ENCODE peak calls at places on chromosomes 7 and 10, in seven cellular contexts. One of them, this sample, is unnamed.

GRCh38 chr7:75623390-75624133 is 115.2 kb downstream of the HIP1 start:
- DNase-seq in SK-N-SH: no peak
- DNase-seq in HepG2: no peak
- DNase-seq in H1: no peak
- DNase-seq in K562: no peak
- DNase-seq in HCT116: no peak
- DNase-seq in GM12878: no peak
- DNase-seq in this sample: no peak

GRCh38 chr7:23710000-23710399 is at the start of gene STK31:
- DNase-seq in K562: no peak
- DNase-seq in H1: no peak
- DNase-seq in GM12878: no peak
- DNase-seq in HepG2: no peak
- DNase-seq in HCT116: no peak
- DNase-seq in SK-N-SH: no peak
- DNase-seq in this sample: no peak

GRCh38 chr7:115749924-115750323 is 280.6 kb downstream of the TFEC start:
- DNase-seq in K562: no peak
- DNase-seq in HepG2: no peak
- DNase-seq in H1: no peak
- DNase-seq in HCT116: no peak
- DNase-seq in GM12878: no peak
- DNase-seq in SK-N-SH: no peak
- DNase-seq in this sample: peak

GRCh38 chr10:114755537-114755936 is 66.0 kb upstream of the FHIP2A start:
- DNase-seq in SK-N-SH: no peak
- DNase-seq in GM12878: no peak
- DNase-seq in K562: no peak
- DNase-seq in H1: no peak
- DNase-seq in HepG2: no peak
- DNase-seq in HCT116: no peak
- DNase-seq in this sample: no peak

GRCh38 chr10:110872145-110872983 is 636 bp downstream of the PDCD4 start:
- DNase-seq in HCT116: no peak
- DNase-seq in HepG2: peak
- DNase-seq in K562: peak
- DNase-seq in GM12878: no peak
- DNase-seq in H1: peak
- DNase-seq in SK-N-SH: peak
- DNase-seq in this sample: no peak

GRCh38 chr10:127935115-127935561 is 28.2 kb downstream of the PTPRE start:
- DNase-seq in K562: no peak
- DNase-seq in HepG2: no peak
- DNase-seq in H1: no peak
- DNase-seq in GM12878: no peak
- DNase-seq in HCT116: no peak
- DNase-seq in SK-N-SH: no peak
- DNase-seq in this sample: no peak

GRCh38 chr7:40891232-40891631 is 756.4 kb downstream of the SUGCT start:
- DNase-seq in GM12878: no peak
- DNase-seq in SK-N-SH: no peak
- DNase-seq in K562: no peak
- DNase-seq in HepG2: no peak
- DNase-seq in H1: no peak
- DNase-seq in HCT116: no peak
- DNase-seq in this sample: no peak

GRCh38 chr7:20828947-20829346 is 42.3 kb upstream of the SP8 start:
- DNase-seq in SK-N-SH: no peak
- DNase-seq in GM12878: no peak
- DNase-seq in HCT116: no peak
- DNase-seq in HepG2: no peak
- DNase-seq in K562: no peak
- DNase-seq in H1: no peak
- DNase-seq in this sample: no peak

GRCh38 chr10:128721851-128722250 is 595.6 kb upstream of the MKI67 start:
- DNase-seq in K562: no peak
- DNase-seq in SK-N-SH: no peak
- DNase-seq in HepG2: no peak
- DNase-seq in HCT116: no peak
- DNase-seq in GM12878: no peak
- DNase-seq in H1: no peak
- DNase-seq in this sample: no peak

GRCh38 chr10:122376364-122376961 is 2.0 kb downstream of the PLEKHA1 start:
- DNase-seq in GM12878: no peak
- DNase-seq in HepG2: no peak
- DNase-seq in SK-N-SH: no peak
- DNase-seq in K562: no peak
- DNase-seq in H1: no peak
- DNase-seq in HCT116: no peak
- DNase-seq in this sample: no peak

GRCh38 chr7:73518470-73518869 is 3.6 kb downstream of the BAZ1B start:
- DNase-seq in H1: no peak
- DNase-seq in K562: no peak
- DNase-seq in HepG2: no peak
- DNase-seq in SK-N-SH: no peak
- DNase-seq in HCT116: no peak
- DNase-seq in GM12878: no peak
- DNase-seq in this sample: no peak

GRCh38 chr7:73519867-73520672 is 2.0 kb downstream of the BAZ1B start:
- DNase-seq in HCT116: no peak
- DNase-seq in HepG2: peak
- DNase-seq in SK-N-SH: no peak
- DNase-seq in H1: no peak
- DNase-seq in K562: peak
- DNase-seq in GM12878: no peak
- DNase-seq in this sample: no peak

GRCh38 chr7:73515184-73515583 is 6.9 kb downstream of the BAZ1B start:
- DNase-seq in GM12878: no peak
- DNase-seq in HepG2: no peak
- DNase-seq in H1: no peak
- DNase-seq in SK-N-SH: no peak
- DNase-seq in HCT116: no peak
- DNase-seq in K562: peak
- DNase-seq in this sample: peak

GRCh38 chr7:73520673-73521635 is 1.1 kb downstream of the BAZ1B start:
- DNase-seq in HepG2: no peak
- DNase-seq in H1: no peak
- DNase-seq in GM12878: no peak
- DNase-seq in SK-N-SH: peak
- DNase-seq in HCT116: no peak
- DNase-seq in K562: peak
- DNase-seq in this sample: peak

GRCh38 chr7:73517241-73517995 is 4.7 kb downstream of the BAZ1B start:
- DNase-seq in GM12878: no peak
- DNase-seq in SK-N-SH: no peak
- DNase-seq in H1: no peak
- DNase-seq in HCT116: no peak
- DNase-seq in HepG2: no peak
- DNase-seq in K562: no peak
- DNase-seq in this sample: no peak
- TF ChIP-seq JUND in GM12878: no peak
- TF ChIP-seq JUND in SK-N-SH: no peak
- TF ChIP-seq JUND in H1: no peak
- TF ChIP-seq JUND in HCT116: no peak
- TF ChIP-seq JUND in HepG2: no peak
- TF ChIP-seq JUND in K562: no peak
- TF ChIP-seq JUND in this sample: no peak

GRCh38 chr7:1662767-1663166 is 7.3 kb upstream of the ELFN1 start:
- DNase-seq in K562: no peak
- DNase-seq in SK-N-SH: peak
- DNase-seq in GM12878: no peak
- DNase-seq in HCT116: no peak
- DNase-seq in H1: peak
- DNase-seq in HepG2: no peak
- DNase-seq in this sample: no peak

GRCh38 chr7:1665721-1666250 is 4.3 kb upstream of the ELFN1 start:
- DNase-seq in H1: peak
- DNase-seq in GM12878: no peak
- DNase-seq in HepG2: no peak
- DNase-seq in HCT116: no peak
- DNase-seq in K562: peak
- DNase-seq in SK-N-SH: peak
- DNase-seq in this sample: peak

GRCh38 chr7:1664711-1665591 is 5.1 kb upstream of the ELFN1 start:
- DNase-seq in GM12878: no peak
- DNase-seq in K562: peak
- DNase-seq in HCT116: peak
- DNase-seq in SK-N-SH: peak
- DNase-seq in HepG2: peak
- DNase-seq in H1: peak
- DNase-seq in this sample: peak

GRCh38 chr7:1663243-1663642 is 6.8 kb upstream of the ELFN1 start:
- DNase-seq in GM12878: no peak
- DNase-seq in HCT116: no peak
- DNase-seq in H1: no peak
- DNase-seq in K562: no peak
- DNase-seq in HepG2: no peak
- DNase-seq in SK-N-SH: peak
- DNase-seq in this sample: no peak

DNA sequence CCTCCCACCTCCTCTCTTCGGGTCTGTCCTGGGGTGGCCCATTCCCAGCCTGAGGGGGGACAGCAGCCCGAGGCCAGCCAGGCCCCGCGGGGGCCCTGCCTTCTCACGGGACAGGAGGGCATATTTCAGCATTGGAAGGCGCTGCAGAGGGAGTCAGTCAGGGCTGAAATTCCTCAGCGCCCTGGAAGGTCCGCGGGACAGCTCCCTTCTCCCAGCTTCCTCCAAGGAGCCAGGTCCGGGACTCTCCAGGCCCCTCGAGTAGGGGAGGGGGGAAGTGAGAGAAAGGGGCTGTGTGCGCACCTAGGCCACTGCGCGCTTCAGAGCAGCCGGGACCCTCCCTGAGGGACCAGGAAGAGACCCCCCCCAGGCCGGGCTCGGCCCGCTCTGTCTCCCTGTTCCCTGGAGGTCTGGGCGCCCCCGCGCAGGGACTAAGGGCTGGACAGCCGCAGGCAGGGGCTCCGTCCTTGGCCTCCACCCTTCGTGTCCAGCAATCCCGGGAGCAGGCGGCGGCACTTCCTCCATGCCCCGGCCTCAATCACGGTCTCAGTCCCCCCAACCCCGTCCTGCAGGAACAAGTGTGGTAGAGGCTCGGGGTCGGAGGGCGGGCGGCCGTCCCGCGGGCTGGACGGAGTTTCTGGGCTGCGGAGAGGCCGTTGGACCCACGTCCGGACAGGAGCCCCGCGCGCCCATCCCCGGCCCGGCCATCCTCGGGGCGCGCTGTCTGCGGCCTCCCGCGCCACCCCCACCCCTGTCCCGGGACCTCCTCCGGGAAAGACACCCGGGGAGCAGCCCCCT is 6.0 kb upstream of the ELFN1 start:
- DNase-seq in HCT116: no peak
- DNase-seq in K562: peak
- DNase-seq in SK-N-SH: peak
- DNase-seq in HepG2: no peak
- DNase-seq in H1: peak
- DNase-seq in GM12878: no peak
- DNase-seq in this sample: peak
- TF ChIP-seq JUND in HCT116: no peak
- TF ChIP-seq JUND in K562: no peak
- TF ChIP-seq JUND in SK-N-SH: no peak
- TF ChIP-seq JUND in HepG2: no peak
- TF ChIP-seq JUND in H1: no peak
- TF ChIP-seq JUND in GM12878: no peak
- TF ChIP-seq JUND in this sample: no peak

GRCh38 chr7:157485961-157486510 is 149.2 kb downstream of the DNAJB6 start:
- DNase-seq in HepG2: no peak
- DNase-seq in GM12878: no peak
- DNase-seq in H1: no peak
- DNase-seq in K562: no peak
- DNase-seq in HCT116: no peak
- DNase-seq in SK-N-SH: no peak
- DNase-seq in this sample: no peak

GRCh38 chr7:157483971-157484410 is 147.2 kb downstream of the DNAJB6 start:
- DNase-seq in SK-N-SH: no peak
- DNase-seq in HepG2: no peak
- DNase-seq in H1: peak
- DNase-seq in HCT116: no peak
- DNase-seq in GM12878: no peak
- DNase-seq in K562: no peak
- DNase-seq in this sample: no peak

GRCh38 chr7:157485361-157485831 is 148.6 kb downstream of the DNAJB6 start:
- DNase-seq in GM12878: no peak
- DNase-seq in HCT116: no peak
- DNase-seq in H1: no peak
- DNase-seq in K562: no peak
- DNase-seq in SK-N-SH: no peak
- DNase-seq in HepG2: no peak
- DNase-seq in this sample: no peak

GRCh38 chr7:157483515-157483914 is 146.7 kb downstream of the DNAJB6 start:
- DNase-seq in H1: no peak
- DNase-seq in K562: no peak
- DNase-seq in GM12878: no peak
- DNase-seq in SK-N-SH: no peak
- DNase-seq in HepG2: no peak
- DNase-seq in HCT116: no peak
- DNase-seq in this sample: no peak

DNA sequence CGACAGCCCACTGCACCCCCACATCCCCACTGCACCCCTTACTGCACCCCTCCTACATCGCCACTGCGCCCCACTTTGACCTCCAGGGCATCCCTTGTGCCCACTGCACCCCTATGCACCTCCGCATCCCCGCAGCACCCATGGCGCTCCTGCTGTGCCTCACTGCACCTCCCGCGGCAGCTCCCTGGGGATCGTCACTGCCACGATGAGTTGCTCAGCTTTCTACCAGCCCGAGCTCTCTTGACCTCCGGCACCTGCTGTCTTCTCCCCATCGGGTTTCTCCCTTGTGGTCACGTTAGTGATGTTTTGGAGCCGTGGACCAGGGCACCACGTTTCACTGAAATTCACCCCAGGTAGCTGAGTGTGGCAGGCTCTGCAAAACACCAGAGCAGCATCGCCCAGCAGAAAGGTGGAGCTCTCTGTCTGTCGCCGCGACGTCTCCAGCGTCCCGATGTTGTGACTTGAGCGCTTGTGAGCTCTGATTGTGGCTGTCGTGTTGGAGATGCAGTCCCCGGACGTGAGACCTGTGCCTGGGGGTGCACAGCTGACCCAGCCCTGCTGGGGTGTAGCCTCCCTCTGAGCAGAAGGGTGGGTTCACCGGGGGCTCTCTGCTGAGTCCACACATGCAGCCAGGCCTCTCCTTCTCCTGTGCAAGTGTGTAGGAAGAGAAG is 147.7 kb downstream of the DNAJB6 start:
- DNase-seq in HepG2: no peak
- DNase-seq in K562: no peak
- DNase-seq in SK-N-SH: no peak
- DNase-seq in H1: no peak
- DNase-seq in HCT116: no peak
- DNase-seq in GM12878: no peak
- DNase-seq in this sample: no peak
- TF ChIP-seq JUND in HepG2: no peak
- TF ChIP-seq JUND in K562: no peak
- TF ChIP-seq JUND in SK-N-SH: no peak
- TF ChIP-seq JUND in H1: no peak
- TF ChIP-seq JUND in HCT116: no peak
- TF ChIP-seq JUND in GM12878: no peak
- TF ChIP-seq JUND in this sample: no peak

DNA sequence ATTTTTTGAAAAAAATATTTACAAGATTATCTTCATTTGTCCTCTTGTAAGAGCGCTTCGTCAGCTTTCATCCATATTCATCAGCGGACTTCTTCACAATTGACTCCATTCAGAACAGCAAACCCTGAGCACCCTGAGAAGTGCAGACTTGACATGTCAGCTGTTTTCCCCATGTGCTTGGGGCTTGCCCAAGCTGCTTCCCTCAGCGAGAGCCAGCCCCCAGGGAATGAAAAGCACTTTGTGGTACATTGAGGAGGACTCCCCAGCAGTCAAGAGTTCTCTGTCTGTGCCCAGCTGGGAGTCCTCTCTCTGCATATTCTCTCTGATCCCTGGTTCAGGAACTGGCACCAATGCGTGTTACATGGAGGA is 22.7 kb downstream of the HKDC1 start:
- DNase-seq in HepG2: no peak
- DNase-seq in K562: no peak
- DNase-seq in HCT116: no peak
- DNase-seq in GM12878: no peak
- DNase-seq in H1: no peak
- DNase-seq in SK-N-SH: no peak
- DNase-seq in this sample: no peak
- TF ChIP-seq JUND in HepG2: no peak
- TF ChIP-seq JUND in K562: no peak
- TF ChIP-seq JUND in HCT116: no peak
- TF ChIP-seq JUND in GM12878: no peak
- TF ChIP-seq JUND in H1: no peak
- TF ChIP-seq JUND in SK-N-SH: no peak
- TF ChIP-seq JUND in this sample: no peak